ENCODE peak calls at places on chromosomes 12 and 14, in four cellular contexts. R is NT2/D1; I is CD4-positive, alpha-beta memory T cell; X is HepG2. K is an unnamed sample.

GRCh38 chr12:41190360-41190759 is 2.2 kb downstream of the PDZRN4 start:
- DNase-seq in R (no peak), I (no peak), X (peak; percentile 2), K (no peak)

GRCh38 chr12:32118806-32119205 is 12.2 kb downstream of the BICD1 start:
- DNase-seq in R (no peak), I (no peak), X (no peak), K (no peak)

GRCh38 chr14:59134307-59134706 is 54.2 kb upstream of the DAAM1 start:
- DNase-seq in R (no peak), I (no peak), X (peak; percentile 5), K (no peak)

GRCh38 chr14:88189840-88190191 is 133.3 kb downstream of the KCNK10 start:
- DNase-seq in R (no peak), I (no peak), X (no peak), K (no peak)

GRCh38 chr12:46167412-46167811 is 101.4 kb downstream of the SLC38A1 start:
- DNase-seq in R (no peak), I (no peak), X (no peak), K (no peak)

GRCh38 chr14:92106095-92106937 is at the start of gene ATXN3:
- DNase-seq in R (peak; percentile 91), I (peak; percentile 94), X (peak; percentile 96), K (peak; percentile 97)

GRCh38 chr12:95736631-95737030 is 53.9 kb downstream of the NTN4 start:
- DNase-seq in R (no peak), I (no peak), X (no peak), K (no peak)

GRCh38 chr12:47413806-47414205 is 292.0 kb downstream of the RPAP3 start:
- DNase-seq in R (no peak), I (no peak), X (no peak), K (no peak)

GRCh38 chr12:125583071-125583470 is 517.8 kb downstream of the AACS start:
- DNase-seq in R (no peak), I (no peak), X (no peak), K (no peak)

GRCh38 chr14:68361231-68361630 is 431.6 kb downstream of the ZFP36L1 start:
- DNase-seq in R (no peak), I (no peak), X (no peak), K (no peak)

GRCh38 chr12:83818888-83819287 is 1093.7 kb downstream of the SLC6A15 start:
- DNase-seq in R (no peak), I (no peak), X (no peak), K (no peak)

GRCh38 chr14:84228702-84229101 is 1301.2 kb upstream of the FLRT2 start:
- DNase-seq in R (no peak), I (no peak), X (no peak), K (no peak)

GRCh38 chr14:63682727-63683593 is 41.3 kb upstream of the WDR89 start:
- DNase-seq in R (no peak), I (no peak), X (no peak), K (no peak)

GRCh38 chr12:124913474-124914391 is 717 bp downstream of the UBC start:
- DNase-seq in R (no peak), I (peak; percentile 91), X (peak; percentile 76), K (peak; percentile 96)

GRCh38 chr12:47222960-47223847 is 143.4 kb upstream of the AMIGO2 start:
- DNase-seq in R (peak; percentile 86), I (no peak), X (no peak), K (no peak)

GRCh38 chr12:50297996-50298395 is 14.7 kb upstream of the LIMA1 start:
- DNase-seq in R (no peak), I (no peak), X (no peak), K (peak; percentile 25)

GRCh38 chr14:51331651-51332367 is 91.8 kb downstream of the TMX1 start:
- DNase-seq in R (no peak), I (no peak), X (no peak), K (no peak)

GRCh38 chr14:64387232-64387737 is 868 bp upstream of the MTHFD1 start:
- DNase-seq in R (no peak), I (no peak), X (peak; percentile 10), K (peak; percentile 32)

GRCh38 chr14:73242274-73242960 is 5.1 kb downstream of the PAPLN start:
- DNase-seq in R (no peak), I (no peak), X (no peak), K (no peak)

GRCh38 chr14:95547272-95547625 is 12.4 kb downstream of the GLRX5 start:
- DNase-seq in R (no peak), I (no peak), X (no peak), K (no peak)

GRCh38 chr14:24984846-24985589 is 64.9 kb downstream of the STXBP6 start:
- DNase-seq in R (no peak), I (no peak), X (no peak), K (peak; percentile 88)

GRCh38 chr14:45091696-45092095 is 7.8 kb downstream of the PRPF39 start:
- DNase-seq in R (no peak), I (no peak), X (no peak), K (no peak)

GRCh38 chr12:23342407-23342806 is 607.1 kb downstream of the SOX5 start:
- DNase-seq in R (no peak), I (no peak), X (no peak), K (no peak)

GRCh38 chr14:94476018-94476417 is at the start of gene SERPINA9:
- DNase-seq in R (no peak), I (no peak), X (no peak), K (no peak)

GRCh38 chr12:27999521-27999920 is 27.0 kb upstream of the PTHLH start:
- DNase-seq in R (no peak), I (no peak), X (no peak), K (no peak)

GRCh38 chr14:76760331-76761197 is 704 bp upstream of the VASH1 start:
- DNase-seq in R (no peak), I (no peak), X (no peak), K (no peak)

GRCh38 chr14:28754209-28754985 is 12.2 kb upstream of the FOXG1 start:
- DNase-seq in R (no peak), I (no peak), X (peak; percentile 77), K (peak; percentile 40)

GRCh38 chr14:68753696-68754095 is 39.2 kb downstream of the ZFP36L1 start:
- DNase-seq in R (no peak), I (no peak), X (no peak), K (no peak)

GRCh38 chr12:96099986-96100385 is 64.6 kb upstream of the LTA4H start:
- DNase-seq in R (no peak), I (peak; percentile 8), X (no peak), K (no peak)

GRCh38 chr12:50633950-50634349 is 129.2 kb downstream of the DIP2B start:
- DNase-seq in R (no peak), I (no peak), X (no peak), K (no peak)

GRCh38 chr12:15732341-15733061 is 56.7 kb downstream of the EPS8 start:
- DNase-seq in R (no peak), I (no peak), X (peak; percentile 58), K (no peak)

GRCh38 chr12:69916541-69917270 is 91.7 kb downstream of the MYRFL start:
- DNase-seq in R (no peak), I (no peak), X (no peak), K (no peak)

GRCh38 chr12:100128509-100128908 is 14.2 kb downstream of the BLTP3B start:
- DNase-seq in R (no peak), I (no peak), X (peak; percentile 39), K (peak; percentile 31)

GRCh38 chr12:52794479-52795331 is 1.2 kb downstream of the KRT3 start:
- DNase-seq in R (peak; percentile 33), I (no peak), X (no peak), K (no peak)

GRCh38 chr14:100134591-100134990 is 24.9 kb downstream of the DEGS2 start:
- DNase-seq in R (no peak), I (no peak), X (no peak), K (peak; percentile 62)

GRCh38 chr14:45651906-45652305 is 398.9 kb upstream of the MIS18BP1 start:
- DNase-seq in R (no peak), I (no peak), X (no peak), K (no peak)

GRCh38 chr14:51398898-51399297 is 158.9 kb downstream of the TMX1 start:
- DNase-seq in R (no peak), I (no peak), X (no peak), K (no peak)

GRCh38 chr12:12684375-12685106 is 11.4 kb downstream of the GPR19 start:
- DNase-seq in R (peak; percentile 100), I (no peak), X (peak; percentile 13), K (no peak)

GRCh38 chr12:56840922-56841321 is 77.8 kb downstream of the HSD17B6 start:
- DNase-seq in R (no peak), I (no peak), X (no peak), K (no peak)

DNA sequence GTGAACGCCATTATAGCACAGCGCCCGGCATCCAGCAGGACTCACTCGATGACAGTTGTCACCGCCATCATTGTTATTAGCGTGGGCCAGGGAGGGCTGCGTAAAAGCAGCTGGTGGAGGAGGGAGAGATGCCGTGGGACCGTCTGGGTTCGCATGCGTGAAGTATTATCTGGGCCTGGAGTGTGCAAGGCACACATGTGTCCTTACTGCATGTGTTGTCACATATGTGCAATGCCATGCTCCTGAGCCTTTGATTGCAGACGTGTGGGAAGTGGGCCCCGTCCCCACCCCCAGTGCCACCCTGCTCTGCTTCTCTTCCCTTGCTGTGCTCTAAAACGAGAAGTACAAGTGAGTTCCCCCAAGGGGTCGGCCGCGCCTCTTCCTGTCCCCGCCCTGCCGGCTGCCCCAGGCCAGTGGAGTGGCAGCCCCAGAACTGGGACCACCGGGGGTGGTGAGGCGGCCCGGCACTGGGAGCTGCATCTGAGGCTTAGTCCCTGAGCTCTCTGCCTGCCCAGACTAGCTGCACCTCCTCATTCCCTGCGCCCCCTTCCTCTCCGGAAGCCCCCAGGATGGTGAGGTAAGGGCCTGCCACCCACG is at the start of gene PTPN6:
- DNase-seq in R (no peak), I (peak; percentile 52), X (no peak), K (no peak)
- H3K4me3 ChIP-seq in R (no peak within 1 kb of the TSS), I (peak within 1 kb of the TSS; percentile 81), X (no peak within 1 kb of the TSS), K (peak within 1 kb of the TSS; percentile 38)

GRCh38 chr14:74574706-74575105 is 37.3 kb downstream of the LTBP2 start:
- DNase-seq in R (no peak), I (no peak), X (no peak), K (no peak)
- H3K4me1 ChIP-seq in R (peaks cover 11% of the 10 kb centered on the region), I (peaks cover 43% of the 10 kb centered on the region), X (peaks cover 26% of the 10 kb centered on the region), K (no peaks in the 10 kb centered on the region)

GRCh38 chr12:49019435-49020317 is 1.1 kb upstream of the PRKAG1 start:
- DNase-seq in R (no peak), I (no peak), X (peak; percentile 39), K (no peak)
- H3K4me3 ChIP-seq in R (no peak overlapping the region), I (no peak overlapping the region), X (peak overlapping the region; percentile 5), K (no peak overlapping the region)

DNA sequence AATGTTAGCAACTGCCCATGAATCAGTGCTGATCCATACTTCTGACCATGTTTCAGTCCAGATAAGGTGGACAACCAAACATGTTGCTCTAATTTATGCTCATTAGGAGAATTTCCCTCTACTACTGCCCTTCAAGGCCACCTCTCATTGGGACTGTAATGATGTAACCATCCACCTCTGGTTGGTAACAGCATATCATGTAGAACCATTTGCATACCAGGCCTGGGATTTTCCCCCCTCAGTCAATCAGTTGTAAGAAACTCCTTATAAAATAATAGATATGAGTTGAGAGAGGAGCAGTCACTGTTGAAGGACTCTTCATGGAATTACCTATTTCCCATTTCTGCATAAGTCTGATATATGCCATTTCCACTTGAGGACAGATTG is 17.8 kb upstream of the YAF2 start:
- DNase-seq in R (no peak), I (no peak), X (no peak), K (no peak)
- H3K4me1 ChIP-seq in R (no peaks in the 10 kb centered on the region), I (no peaks in the 10 kb centered on the region), X (no peaks in the 10 kb centered on the region), K (no peaks in the 10 kb centered on the region)

K was measured in colonic mucosa.